ENCODE peak calls at places on chromosomes 4 and X, in seven cellular contexts. One of them, this sample, is unnamed.

GRCh38 chr4:184934184-184934583 is 84.1 kb upstream of the HELT start:
- DNase-seq in astrocyte of the spinal cord: no peak
- DNase-seq in transverse colon: no peak
- DNase-seq in kidney: no peak
- DNase-seq in HCT116: no peak
- DNase-seq in cardiac muscle cell: no peak
- DNase-seq in fibroblast of villous mesenchyme: no peak
- DNase-seq in this sample: no peak

GRCh38 chr4:88533937-88534750 is 10.6 kb upstream of the PYURF start:
- DNase-seq in astrocyte of the spinal cord: peak
- DNase-seq in transverse colon: no peak
- DNase-seq in kidney: no peak
- DNase-seq in HCT116: no peak
- DNase-seq in cardiac muscle cell: no peak
- DNase-seq in fibroblast of villous mesenchyme: peak
- DNase-seq in this sample: peak

GRCh38 chr4:71338846-71339593 is at the start of gene SLC4A4:
- DNase-seq in astrocyte of the spinal cord: peak
- DNase-seq in transverse colon: no peak
- DNase-seq in kidney: no peak
- DNase-seq in HCT116: no peak
- DNase-seq in cardiac muscle cell: no peak
- DNase-seq in fibroblast of villous mesenchyme: peak
- DNase-seq in this sample: peak

GRCh38 chr4:3285558-3286334 is 7.1 kb upstream of the RGS12 start:
- DNase-seq in astrocyte of the spinal cord: peak
- DNase-seq in transverse colon: peak
- DNase-seq in kidney: peak
- DNase-seq in HCT116: no peak
- DNase-seq in cardiac muscle cell: no peak
- DNase-seq in fibroblast of villous mesenchyme: peak
- DNase-seq in this sample: peak

GRCh38 chr4:112526061-112526460 is 10.1 kb upstream of the NEUROG2 start:
- DNase-seq in astrocyte of the spinal cord: no peak
- DNase-seq in transverse colon: no peak
- DNase-seq in kidney: no peak
- DNase-seq in HCT116: no peak
- DNase-seq in cardiac muscle cell: no peak
- DNase-seq in fibroblast of villous mesenchyme: no peak
- DNase-seq in this sample: no peak

GRCh38 chr4:101347557-101348366 is 436 bp upstream of the PPP3CA start:
- DNase-seq in astrocyte of the spinal cord: peak
- DNase-seq in transverse colon: peak
- DNase-seq in kidney: peak
- DNase-seq in HCT116: peak
- DNase-seq in cardiac muscle cell: peak
- DNase-seq in fibroblast of villous mesenchyme: peak
- DNase-seq in this sample: peak

GRCh38 chrX:38514014-38514854 is 47.1 kb upstream of the TSPAN7 start:
- DNase-seq in astrocyte of the spinal cord: no peak
- DNase-seq in transverse colon: no peak
- DNase-seq in kidney: no peak
- DNase-seq in HCT116: no peak
- DNase-seq in cardiac muscle cell: no peak
- DNase-seq in fibroblast of villous mesenchyme: no peak
- DNase-seq in this sample: no peak

GRCh38 chr4:116636917-116637316 is 448.5 kb downstream of the TRAM1L1 start:
- DNase-seq in astrocyte of the spinal cord: no peak
- DNase-seq in transverse colon: no peak
- DNase-seq in kidney: no peak
- DNase-seq in HCT116: no peak
- DNase-seq in cardiac muscle cell: no peak
- DNase-seq in fibroblast of villous mesenchyme: no peak
- DNase-seq in this sample: no peak

GRCh38 chr4:6535706-6536105 is 39.3 kb upstream of the MAN2B2 start:
- DNase-seq in astrocyte of the spinal cord: no peak
- DNase-seq in transverse colon: no peak
- DNase-seq in kidney: no peak
- DNase-seq in HCT116: no peak
- DNase-seq in cardiac muscle cell: no peak
- DNase-seq in fibroblast of villous mesenchyme: no peak
- DNase-seq in this sample: no peak

DNA sequence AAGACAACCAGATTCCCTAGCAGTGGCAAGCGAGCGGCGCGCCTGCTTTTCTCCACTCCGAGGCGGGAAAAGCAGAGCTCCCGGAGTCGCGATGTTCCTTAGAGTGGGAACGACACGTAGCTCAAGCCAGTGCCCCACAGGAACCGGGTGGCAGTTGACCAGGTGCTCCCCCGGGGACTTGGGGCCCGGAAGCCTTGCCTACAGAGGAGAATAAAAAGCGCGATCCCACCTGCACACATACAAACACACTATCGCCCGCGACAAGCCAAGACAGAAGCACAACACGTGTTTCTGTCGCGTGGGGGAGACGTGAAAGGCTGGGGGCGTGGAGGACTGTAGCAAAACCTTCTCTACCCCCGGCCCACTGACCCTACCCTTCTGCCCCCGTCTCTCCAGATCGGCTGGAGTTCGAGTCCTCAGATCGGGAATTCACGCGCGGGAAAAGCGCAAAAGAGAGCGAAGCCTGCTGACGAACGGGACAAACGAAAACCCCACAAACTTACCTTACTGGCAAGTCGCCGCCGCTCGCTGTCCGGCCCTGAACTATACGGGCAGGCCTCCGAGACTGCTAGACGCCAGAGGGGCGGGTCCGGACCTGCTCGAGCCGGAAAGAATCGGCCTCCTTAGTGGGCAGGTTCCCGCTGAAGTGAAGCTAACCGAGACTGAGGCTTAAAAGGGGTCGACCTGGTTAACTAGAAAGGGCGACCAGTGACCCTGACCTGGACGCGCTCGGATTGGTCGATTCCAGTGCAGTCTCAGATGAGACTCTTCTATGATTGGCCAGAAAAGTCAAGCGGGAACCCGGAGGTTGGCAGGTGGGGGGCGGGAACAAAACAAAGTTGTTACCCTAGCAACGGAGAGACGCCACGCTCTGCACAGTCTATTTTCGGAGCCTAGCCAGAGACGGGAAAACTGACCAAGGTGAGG is at the start of the genes DNAAF6 and NUP62CL:
- DNase-seq in astrocyte of the spinal cord: peak
- DNase-seq in transverse colon: peak
- DNase-seq in kidney: peak
- DNase-seq in HCT116: peak
- DNase-seq in cardiac muscle cell: peak
- DNase-seq in fibroblast of villous mesenchyme: peak
- DNase-seq in this sample: peak
- H3K4me3 ChIP-seq in astrocyte of the spinal cord: peak
- H3K4me3 ChIP-seq in transverse colon: peak
- H3K4me3 ChIP-seq in kidney: peak
- H3K4me3 ChIP-seq in HCT116: peak
- H3K4me3 ChIP-seq in cardiac muscle cell: peak
- H3K4me3 ChIP-seq in fibroblast of villous mesenchyme: peak
- H3K4me3 ChIP-seq in this sample: peak

GRCh38 chrX:136179133-136179532 is 31.8 kb downstream of the FHL1 start:
- DNase-seq in astrocyte of the spinal cord: no peak
- DNase-seq in transverse colon: no peak
- DNase-seq in kidney: no peak
- DNase-seq in HCT116: no peak
- DNase-seq in cardiac muscle cell: no peak
- DNase-seq in fibroblast of villous mesenchyme: no peak
- DNase-seq in this sample: no peak

GRCh38 chrX:136185409-136186022 is 38.2 kb downstream of the FHL1 start:
- DNase-seq in astrocyte of the spinal cord: no peak
- DNase-seq in transverse colon: no peak
- DNase-seq in kidney: no peak
- DNase-seq in HCT116: peak
- DNase-seq in cardiac muscle cell: no peak
- DNase-seq in fibroblast of villous mesenchyme: peak
- DNase-seq in this sample: no peak

GRCh38 chrX:136183175-136183574 is 35.8 kb downstream of the FHL1 start:
- DNase-seq in astrocyte of the spinal cord: no peak
- DNase-seq in transverse colon: no peak
- DNase-seq in kidney: no peak
- DNase-seq in HCT116: no peak
- DNase-seq in cardiac muscle cell: no peak
- DNase-seq in fibroblast of villous mesenchyme: no peak
- DNase-seq in this sample: no peak

GRCh38 chrX:136183917-136184316 is 36.6 kb downstream of the FHL1 start:
- DNase-seq in astrocyte of the spinal cord: no peak
- DNase-seq in transverse colon: no peak
- DNase-seq in kidney: no peak
- DNase-seq in HCT116: no peak
- DNase-seq in cardiac muscle cell: no peak
- DNase-seq in fibroblast of villous mesenchyme: no peak
- DNase-seq in this sample: no peak

DNA sequence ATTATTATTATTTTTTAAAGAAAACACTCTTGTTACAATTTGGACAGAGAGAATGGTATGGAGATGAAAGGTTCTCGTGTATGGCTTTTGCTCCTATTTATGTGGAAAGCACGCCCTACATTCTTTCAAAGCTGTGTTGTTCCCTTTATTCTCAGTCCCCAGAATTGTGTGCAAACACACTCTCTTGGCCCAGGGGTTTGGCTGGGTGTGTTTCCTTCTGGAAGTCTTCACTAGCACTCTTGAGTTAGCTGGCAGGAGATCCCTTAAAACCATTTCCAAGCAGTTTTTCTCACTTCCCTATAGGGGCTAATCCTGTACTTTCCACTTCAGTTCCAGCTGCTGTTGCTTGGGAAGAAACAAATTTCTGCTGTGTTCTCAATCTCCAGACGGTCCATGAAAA is 35.1 kb downstream of the FHL1 start:
- DNase-seq in astrocyte of the spinal cord: no peak
- DNase-seq in transverse colon: no peak
- DNase-seq in kidney: no peak
- DNase-seq in HCT116: no peak
- DNase-seq in cardiac muscle cell: no peak
- DNase-seq in fibroblast of villous mesenchyme: no peak
- DNase-seq in this sample: no peak
- TF ChIP-seq CTCF in astrocyte of the spinal cord: no peak
- TF ChIP-seq CTCF in transverse colon: no peak
- TF ChIP-seq CTCF in kidney: no peak
- TF ChIP-seq CTCF in HCT116: no peak
- TF ChIP-seq CTCF in cardiac muscle cell: no peak
- TF ChIP-seq CTCF in fibroblast of villous mesenchyme: no peak
- TF ChIP-seq CTCF in this sample: no peak

DNA sequence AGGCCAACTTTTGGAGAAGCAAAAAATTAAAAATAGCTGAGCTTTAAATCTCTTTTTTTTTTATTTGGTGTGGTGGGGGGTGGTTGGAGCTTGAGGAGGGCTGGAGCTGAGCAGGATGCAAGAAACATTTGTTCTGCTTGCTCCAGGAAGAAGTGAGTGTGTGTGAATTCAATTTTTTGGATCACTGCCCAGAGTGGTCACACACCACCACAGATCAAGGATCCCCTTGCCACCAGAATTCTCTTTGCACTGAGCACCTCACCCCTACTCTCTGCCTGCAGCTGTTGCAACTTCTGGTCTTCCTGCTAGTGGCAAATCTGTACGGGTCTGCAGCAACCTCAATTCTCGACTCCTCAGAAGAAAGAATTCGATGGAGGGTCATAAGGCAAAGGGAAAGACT is 19.9 kb upstream of the PLP1 start:
- DNase-seq in astrocyte of the spinal cord: no peak
- DNase-seq in transverse colon: no peak
- DNase-seq in kidney: no peak
- DNase-seq in HCT116: no peak
- DNase-seq in cardiac muscle cell: no peak
- DNase-seq in fibroblast of villous mesenchyme: no peak
- DNase-seq in this sample: no peak
- H3K4me3 ChIP-seq in astrocyte of the spinal cord: no peak
- H3K4me3 ChIP-seq in transverse colon: no peak
- H3K4me3 ChIP-seq in kidney: no peak
- H3K4me3 ChIP-seq in HCT116: no peak
- H3K4me3 ChIP-seq in cardiac muscle cell: no peak
- H3K4me3 ChIP-seq in fibroblast of villous mesenchyme: no peak
- H3K4me3 ChIP-seq in this sample: no peak

GRCh38 chr4:110636231-110636676 is 13.4 kb upstream of the PITX2 start:
- DNase-seq in astrocyte of the spinal cord: no peak
- DNase-seq in transverse colon: no peak
- DNase-seq in kidney: no peak
- DNase-seq in HCT116: peak
- DNase-seq in cardiac muscle cell: no peak
- DNase-seq in fibroblast of villous mesenchyme: peak
- DNase-seq in this sample: no peak

GRCh38 chr4:110638347-110638746 is 15.5 kb upstream of the PITX2 start:
- DNase-seq in astrocyte of the spinal cord: no peak
- DNase-seq in transverse colon: no peak
- DNase-seq in kidney: no peak
- DNase-seq in HCT116: no peak
- DNase-seq in cardiac muscle cell: no peak
- DNase-seq in fibroblast of villous mesenchyme: no peak
- DNase-seq in this sample: no peak

GRCh38 chr4:110636677-110637407 is 14.0 kb upstream of the PITX2 start:
- DNase-seq in astrocyte of the spinal cord: no peak
- DNase-seq in transverse colon: peak
- DNase-seq in kidney: peak
- DNase-seq in HCT116: peak
- DNase-seq in cardiac muscle cell: peak
- DNase-seq in fibroblast of villous mesenchyme: peak
- DNase-seq in this sample: no peak

GRCh38 chr4:110639207-110640092 is 16.6 kb upstream of the PITX2 start:
- DNase-seq in astrocyte of the spinal cord: no peak
- DNase-seq in transverse colon: no peak
- DNase-seq in kidney: peak
- DNase-seq in HCT116: no peak
- DNase-seq in cardiac muscle cell: no peak
- DNase-seq in fibroblast of villous mesenchyme: peak
- DNase-seq in this sample: no peak

DNA sequence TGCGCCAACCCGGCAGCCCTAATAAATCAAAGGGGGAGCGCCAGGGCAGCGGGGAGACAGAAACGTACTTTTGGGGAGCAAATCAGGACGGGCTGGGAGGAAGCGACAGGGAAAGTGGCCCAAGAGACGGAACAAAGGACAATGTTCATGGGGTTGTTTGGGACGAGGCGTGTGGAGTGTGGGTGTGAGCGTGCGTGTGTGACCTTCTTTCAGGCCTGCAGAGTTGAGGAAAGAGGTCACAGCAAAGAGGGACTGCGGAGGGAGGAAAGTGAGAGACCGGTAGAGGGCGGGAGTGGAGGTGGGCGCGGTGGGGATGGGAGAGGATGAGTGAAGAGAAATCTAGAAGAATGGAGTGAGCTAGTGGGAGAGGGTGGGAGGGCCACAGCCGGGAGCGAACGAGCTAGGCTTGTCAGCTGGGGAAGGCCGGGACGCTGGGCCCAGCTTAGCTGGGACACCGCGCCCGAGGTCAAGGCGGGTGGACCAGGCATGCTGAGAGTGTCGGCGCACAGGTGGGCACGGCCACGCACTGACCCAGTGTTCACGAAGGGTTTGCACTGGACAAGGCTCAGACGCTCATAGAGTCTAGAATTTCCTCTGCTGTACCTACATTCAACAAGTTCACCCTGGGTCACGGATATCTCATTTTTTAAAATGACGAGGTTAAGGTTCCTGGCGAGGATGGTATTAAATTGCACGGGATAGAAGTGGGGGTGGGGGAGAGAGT is 14.7 kb upstream of the PITX2 start:
- DNase-seq in astrocyte of the spinal cord: no peak
- DNase-seq in transverse colon: no peak
- DNase-seq in kidney: no peak
- DNase-seq in HCT116: no peak
- DNase-seq in cardiac muscle cell: no peak
- DNase-seq in fibroblast of villous mesenchyme: peak
- DNase-seq in this sample: no peak
- TF ChIP-seq CTCF in astrocyte of the spinal cord: no peak
- TF ChIP-seq CTCF in transverse colon: no peak
- TF ChIP-seq CTCF in kidney: no peak
- TF ChIP-seq CTCF in HCT116: no peak
- TF ChIP-seq CTCF in cardiac muscle cell: no peak
- TF ChIP-seq CTCF in fibroblast of villous mesenchyme: peak
- TF ChIP-seq CTCF in this sample: no peak